ENCODE peak calls at places on chromosomes 2 and 18, in nine cellular contexts. O is epithelial cell of proximal tubule; F is NCI-H2227 treated with DMSO at 0.1 percent for 48 hours; N is CD4-positive, CD25-positive, alpha-beta regulatory T cell; H is hepatic stellate cell; P is cardiac muscle cell; W is lower lobe of right lung; L is H54; U is A673. K is an unnamed sample.

GRCh38 chr18:45320724-45321123 is 294.6 kb upstream of the SLC14A2 start:
- DNase-seq in L (no peak), W (no peak), H (no peak), F (no peak), O (peak; percentile 45), N (no peak), P (no peak), U (no peak), K (no peak)

GRCh38 chr2:42957109-42958035 is 165.0 kb upstream of the HAAO start:
- DNase-seq in W (no peak), P (no peak), U (no peak), N (no peak), L (no peak), F (no peak), H (no peak), O (peak; percentile 95), K (no peak)

GRCh38 chr18:5582054-5582453 is 38.3 kb upstream of the EPB41L3 start:
- DNase-seq in W (no peak), U (no peak), N (no peak), F (no peak), P (peak; percentile 59), L (no peak), H (no peak), O (no peak), K (no peak)

GRCh38 chr18:35971661-35972196 is 750 bp upstream of the RMP24 start:
- DNase-seq in W (no peak), U (no peak), O (no peak), F (peak; percentile 90), P (no peak), H (no peak), N (no peak), L (no peak), K (no peak)

GRCh38 chr2:237455764-237456163 is 31.3 kb upstream of the MLPH start:
- DNase-seq in U (no peak), H (no peak), P (no peak), L (no peak), O (no peak), W (no peak), F (no peak), N (no peak), K (no peak)

GRCh38 chr2:117835990-117836760 is 21.7 kb downstream of the DDX18 start:
- DNase-seq in P (peak; percentile 83), H (peak; percentile 87), L (peak; percentile 19), N (peak; percentile 23), W (peak; percentile 87), O (no peak), U (peak; percentile 86), F (peak; percentile 68), K (no peak)

GRCh38 chr2:23616630-23617029 is 231.7 kb downstream of the KLHL29 start:
- DNase-seq in H (no peak), P (no peak), F (peak; percentile 6), N (no peak), U (no peak), O (no peak), L (no peak), W (peak; percentile 45), K (no peak)

GRCh38 chr18:51580580-51580979 is 383.1 kb upstream of the MEX3C start:
- DNase-seq in U (no peak), H (no peak), O (no peak), P (no peak), L (no peak), F (no peak), N (no peak), W (no peak), K (no peak)

GRCh38 chr2:85924522-85924921 is 35.7 kb upstream of the ST3GAL5 start:
- DNase-seq in F (no peak), O (no peak), U (no peak), H (no peak), N (no peak), W (no peak), P (no peak), L (no peak), K (no peak)

GRCh38 chr2:39568561-39569006 is 97.1 kb upstream of the TMEM178A start:
- DNase-seq in W (no peak), O (peak; percentile 48), P (no peak), H (peak; percentile 74), N (no peak), U (peak; percentile 90), F (peak; percentile 48), L (peak; percentile 23), K (peak; percentile 45)

GRCh38 chr2:221616561-221616960 is 44.5 kb upstream of the EPHA4 start:
- DNase-seq in O (no peak), P (no peak), N (no peak), F (no peak), U (no peak), H (no peak), L (no peak), W (no peak), K (no peak)

GRCh38 chr2:201275991-201276390 is 15.7 kb downstream of the CASP8 start:
- DNase-seq in O (no peak), N (no peak), U (no peak), L (no peak), F (no peak), W (no peak), P (no peak), H (no peak), K (no peak)

GRCh38 chr2:216897561-216898203 is 37.8 kb upstream of the TNP1 start:
- DNase-seq in H (no peak), P (no peak), W (no peak), O (no peak), L (no peak), F (no peak), N (no peak), U (no peak), K (no peak)

K was measured in BJ.